ENCODE peak calls at places on chromosomes 3 and 15, in eight cellular contexts. M is cardiac muscle cell, U is heart left ventricle, K is Panc1, Z is mesenchymal stem cell, N is stomach, A is NT2/D1, J is breast epithelium. O is an unnamed sample.

GRCh38 chr15:77798151-77798550 is 165.4 kb upstream of the LINGO1 start:
- DNase-seq in J (no peak), K (no peak), N (peak; percentile 57), A (no peak), M (no peak), U (no peak), Z (no peak), O (no peak)

GRCh38 chr15:59160880-59161593 is 45.6 kb upstream of the LDHAL6B start:
- DNase-seq in U (no peak), Z (peak; percentile 34), J (no peak), M (peak; percentile 43), K (peak; percentile 2), N (no peak), A (no peak), O (no peak)

GRCh38 chr15:40819048-40819447 is 9.5 kb downstream of the PPP1R14D start:
- DNase-seq in Z (no peak), J (no peak), M (no peak), K (no peak), N (no peak), A (no peak), U (no peak), O (no peak)

GRCh38 chr15:31366169-31366734 is 39.6 kb downstream of the KLF13 start:
- DNase-seq in M (no peak), Z (no peak), J (no peak), U (peak; percentile 73), K (no peak), A (no peak), N (no peak), O (no peak)

GRCh38 chr15:36483409-36483808 is 96.0 kb upstream of the CDIN1 start:
- DNase-seq in M (no peak), Z (no peak), N (no peak), A (no peak), U (no peak), K (no peak), J (no peak), O (no peak)

GRCh38 chr3:46112296-46112695 is 85.0 kb upstream of the XCR1 start:
- DNase-seq in J (no peak), K (no peak), Z (no peak), U (no peak), M (no peak), A (no peak), N (no peak), O (no peak)

GRCh38 chr3:38314112-38314766 is 32.1 kb downstream of the SLC22A14 start:
- DNase-seq in A (peak; percentile 6), N (no peak), J (no peak), M (peak; percentile 15), U (no peak), Z (peak; percentile 17), K (no peak), O (no peak)

GRCh38 chr15:75831806-75832102 is 11.5 kb upstream of the UBE2Q2 start:
- DNase-seq in A (no peak), Z (no peak), J (no peak), N (no peak), K (no peak), M (no peak), U (no peak), O (no peak)

GRCh38 chr3:45912435-45912834 is 26.1 kb downstream of the CCR9 start:
- DNase-seq in J (no peak), K (no peak), Z (no peak), N (no peak), U (no peak), M (no peak), A (no peak), O (no peak)

GRCh38 chr3:128112406-128112968 is 11.1 kb downstream of the RUVBL1 start:
- DNase-seq in J (no peak), A (no peak), K (peak; percentile 22), M (no peak), U (no peak), Z (peak; percentile 89), N (no peak), O (peak; percentile 51)

GRCh38 chr3:109337393-109337792 is at the start of gene DPPA4:
- DNase-seq in Z (peak; percentile 38), A (peak; percentile 87), K (no peak), M (no peak), U (no peak), N (no peak), J (no peak), O (no peak)

GRCh38 chr3:109338322-109338721 is 976 bp upstream of the DPPA4 start:
- DNase-seq in Z (no peak), M (no peak), J (no peak), N (no peak), K (no peak), U (no peak), A (no peak), O (no peak)

GRCh38 chr3:109336272-109336957 is 931 bp downstream of the DPPA4 start:
- DNase-seq in M (peak; percentile 56), K (no peak), Z (peak; percentile 80), J (no peak), A (no peak), N (no peak), U (no peak), O (no peak)

GRCh38 chr3:109339714-109340648 is 2.6 kb upstream of the DPPA4 start:
- DNase-seq in M (no peak), K (no peak), J (no peak), U (no peak), N (no peak), Z (no peak), A (no peak), O (no peak)

DNA sequence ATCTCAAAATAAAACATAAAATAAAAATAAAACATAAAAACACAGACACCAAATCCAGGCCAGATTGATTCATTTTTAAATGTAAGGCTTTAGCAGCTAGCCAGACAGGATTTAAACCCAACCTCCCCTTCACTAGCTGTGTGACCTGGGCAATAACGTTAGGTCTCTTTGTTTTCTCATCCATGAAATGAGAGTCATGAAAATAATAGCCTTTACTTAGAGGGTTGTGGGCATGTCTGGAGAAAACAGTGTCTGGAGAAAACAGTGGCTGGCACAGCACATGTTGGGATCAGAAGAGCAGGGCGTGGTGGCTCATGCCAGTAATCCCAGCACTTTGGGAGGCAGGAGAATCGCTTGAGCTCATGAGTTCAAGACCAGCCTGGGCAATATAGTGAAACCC is 1.8 kb upstream of the DPPA4 start:
- DNase-seq in N (no peak), K (no peak), Z (no peak), M (no peak), U (no peak), A (no peak), J (no peak), O (no peak)
- H3K4me3 ChIP-seq in N (no peak overlapping the region), K (no peak overlapping the region), Z (no peak overlapping the region), M (no peak overlapping the region), U (no peak overlapping the region), A (peak overlapping the region; percentile 76), J (no peak overlapping the region), O (no peak overlapping the region)

DNA sequence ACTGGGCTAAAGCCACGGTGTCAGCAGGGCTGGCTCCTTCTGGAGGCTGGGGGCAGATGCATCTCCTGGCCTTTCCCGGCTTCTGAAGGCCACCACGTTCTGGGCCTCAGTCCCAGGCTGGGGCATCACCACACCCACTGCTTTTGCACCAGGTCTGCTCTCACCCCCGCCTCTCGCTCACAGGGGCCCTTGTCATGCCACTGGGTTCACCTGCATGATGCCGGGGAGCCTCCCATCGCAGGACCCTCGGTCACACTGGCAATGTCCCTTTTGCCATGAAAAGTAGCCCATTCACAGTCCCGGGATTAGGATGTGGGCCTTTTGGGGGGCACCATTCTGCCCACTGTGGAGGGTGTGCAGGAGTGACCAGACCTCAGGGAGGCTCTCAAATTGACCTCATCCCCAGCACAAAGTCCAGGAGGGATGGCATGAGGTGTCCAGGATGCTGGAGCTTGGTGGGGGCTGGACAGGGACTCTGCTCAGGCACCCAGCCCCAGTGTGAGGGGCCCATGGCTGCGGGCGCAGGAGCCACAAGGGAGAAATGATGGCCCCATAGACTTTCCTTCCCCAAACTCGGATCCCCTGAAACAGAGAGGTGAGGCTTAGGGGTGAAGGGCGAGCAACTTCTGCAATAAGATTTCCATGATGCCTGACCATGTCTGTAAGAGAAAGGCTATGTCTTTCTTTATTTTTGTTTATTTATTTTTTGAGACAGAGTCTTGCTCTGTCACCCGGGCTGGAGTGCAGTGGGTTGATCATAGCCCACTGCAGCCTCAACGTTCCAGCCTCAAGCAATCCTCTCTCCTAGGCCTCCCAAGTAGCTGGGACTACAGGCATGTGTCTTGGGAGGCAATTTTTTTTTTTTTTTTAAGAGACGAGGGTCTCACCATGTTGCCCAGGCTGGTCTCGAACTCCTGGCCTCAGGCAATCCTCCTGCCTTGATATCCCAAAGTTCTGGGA is 189.1 kb downstream of the GOLGA6L6 start:
- DNase-seq in M (no peak), U (peak; percentile 68), J (peak; percentile 50), N (no peak), Z (no peak), A (no peak), K (no peak), O (no peak)
- H3K9me3 ChIP-seq in M (peaks cover 43% of the 10 kb centered on the region), U (no peaks in the 10 kb centered on the region), J (peaks cover 19% of the 10 kb centered on the region), N (peaks cover 13% of the 10 kb centered on the region), Z (no peaks in the 10 kb centered on the region), A (peaks cover 13% of the 10 kb centered on the region), K (no peaks in the 10 kb centered on the region), O (peaks cover 94% of the 10 kb centered on the region)

DNA sequence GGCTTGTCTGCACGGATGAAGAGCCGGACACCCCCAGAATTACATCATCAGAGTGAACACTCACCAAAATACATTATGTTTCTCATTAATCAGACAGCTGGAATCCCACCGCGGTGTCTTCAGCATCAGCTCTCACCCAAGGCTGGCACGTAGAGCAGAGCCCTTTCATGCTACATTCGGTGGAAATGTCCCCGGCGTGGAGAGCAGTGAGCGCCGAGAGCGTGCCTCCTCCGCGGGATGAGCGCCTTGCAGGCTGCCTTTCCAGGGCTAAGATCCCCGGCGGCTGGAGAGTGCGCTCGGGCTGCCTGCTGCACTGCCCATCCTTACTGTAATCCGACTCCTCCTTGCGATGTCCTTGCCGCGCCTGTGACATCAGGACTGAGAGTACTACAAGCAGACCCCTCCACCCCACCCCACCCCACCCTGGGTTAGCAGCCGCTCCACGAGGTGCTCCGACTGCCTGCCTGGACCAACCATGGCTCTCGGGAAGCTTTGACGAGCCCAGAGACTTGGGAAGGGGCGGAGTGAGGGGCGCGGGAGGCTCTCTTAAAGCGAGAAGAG is at the start of gene ZNF385D:
- DNase-seq in K (no peak), U (peak; percentile 80), J (peak; percentile 53), N (no peak), M (peak; percentile 88), Z (peak; percentile 11), A (peak; percentile 72), O (no peak)
- H3K4me3 ChIP-seq in K (peak within 1 kb of the TSS; percentile 47), U (peak within 1 kb of the TSS; percentile 58), J (peak within 1 kb of the TSS; percentile 47), N (peak within 1 kb of the TSS; percentile 34), M (peak within 1 kb of the TSS; percentile 61), Z (peak within 1 kb of the TSS; percentile 94), A (peak within 1 kb of the TSS; percentile 64), O (peak within 1 kb of the TSS; percentile 58)

GRCh38 chr3:176510097-176510496 is 687.2 kb downstream of the TBL1XR1 start:
- DNase-seq in N (no peak), A (no peak), K (no peak), U (no peak), Z (no peak), M (no peak), J (no peak), O (no peak)

GRCh38 chr3:176513604-176514003 is 683.7 kb downstream of the TBL1XR1 start:
- DNase-seq in U (no peak), Z (peak; percentile 4), A (no peak), N (no peak), M (peak; percentile 3), K (no peak), J (no peak), O (no peak)

GRCh38 chr3:176505878-176506621 is 691.2 kb downstream of the TBL1XR1 start:
- DNase-seq in N (no peak), U (no peak), A (peak; percentile 95), J (no peak), K (no peak), Z (no peak), M (no peak), O (no peak)

GRCh38 chr3:176514297-176514696 is 683.0 kb downstream of the TBL1XR1 start:
- DNase-seq in A (peak; percentile 76), K (peak; percentile 39), Z (peak; percentile 38), N (no peak), J (no peak), U (no peak), M (peak; percentile 9), O (no peak)

GRCh38 chr3:176512037-176512436 is 685.2 kb downstream of the TBL1XR1 start:
- DNase-seq in J (no peak), Z (no peak), A (no peak), U (no peak), M (no peak), K (no peak), N (no peak), O (no peak)
- H3K9me3 ChIP-seq in J (peaks cover 41% of the 10 kb centered on the region), Z (peaks cover 51% of the 10 kb centered on the region), A (peaks cover 71% of the 10 kb centered on the region), U (no peaks in the 10 kb centered on the region), M (no peaks in the 10 kb centered on the region), K (no peaks in the 10 kb centered on the region), N (peaks cover 43% of the 10 kb centered on the region), O (peaks cover 17% of the 10 kb centered on the region)

O was measured in AG04450.